ENCODE peak calls at places on chromosomes 6 and 20, in four cellular contexts. Y is activated T-helper 1 cell treated with anti-CD3 and anti-CD28 coated beads, Interleukin-12 subunit alpha, Interleukin-12 subunit beta, Interleukin-2, Interleukin-4 antibody, amounts not matched to agents 30 ng/mL and 10 ng/mL and 1 ng/mL, durations not matched to agents 14 hours and 24 hours and 36 hours; U is ELR; I is kidney tubule cell. B is an unnamed sample.
A peak's percentile ranks its signal among the peaks of the same experiment; 100 is the strongest.

GRCh38 chr6:113103618-113104390 is 753.3 kb upstream of the MARCKS start:
- DNase-seq in Y (no peak), U (peak; percentile 73), I (peak; percentile 45), B (peak; percentile 94)

GRCh38 chr20:44210422-44211176 is at the start of gene OSER1:
- DNase-seq in Y (peak; percentile 98), U (peak; percentile 100), I (peak; percentile 97), B (peak; percentile 97)

GRCh38 chr6:165456327-165456726 is 146.9 kb upstream of the C6orf118 start:
- DNase-seq in Y (no peak), U (no peak), I (no peak), B (no peak)

GRCh38 chr6:133055527-133055966 is 185.6 kb upstream of the EYA4 start:
- DNase-seq in Y (no peak), U (no peak), I (no peak), B (no peak)

GRCh38 chr6:53998293-53998692 is 113.0 kb upstream of the MLIP start:
- DNase-seq in Y (no peak), U (no peak), I (no peak), B (no peak)

GRCh38 chr6:107956586-107957164 is 1.3 kb downstream of the SEC63 start:
- DNase-seq in Y (no peak), U (peak; percentile 37), I (peak; percentile 27), B (peak; percentile 48)

GRCh38 chr6:108145639-108146038 is 20.2 kb upstream of the NR2E1 start:
- DNase-seq in Y (no peak), U (peak; percentile 36), I (no peak), B (no peak)

GRCh38 chr6:32679501-32679900 is 13.0 kb upstream of the HLA-DQB1 start:
- DNase-seq in Y (no peak), U (no peak), I (no peak), B (no peak)

GRCh38 chr20:51560042-51560441 is 17.5 kb upstream of the NFATC2 start:
- DNase-seq in Y (no peak), U (no peak), I (no peak), B (no peak)

GRCh38 chr20:62709537-62709905 is 885 bp downstream of the NTSR1 start:
- DNase-seq in Y (no peak), U (no peak), I (no peak), B (no peak)

GRCh38 chr20:49435639-49436038 is 46.8 kb downstream of the KCNB1 start:
- DNase-seq in Y (no peak), U (no peak), I (no peak), B (no peak)

GRCh38 chr6:12594541-12594893 is 122.0 kb upstream of the PHACTR1 start:
- DNase-seq in Y (no peak), U (no peak), I (no peak), B (peak; percentile 34)

GRCh38 chr20:43322851-43323250 is 133.1 kb upstream of the PTPRT start:
- DNase-seq in Y (no peak), U (peak; percentile 15), I (peak; percentile 18), B (peak; percentile 42)

GRCh38 chr6:113291751-113292445 is 565.2 kb upstream of the MARCKS start:
- DNase-seq in Y (no peak), U (no peak), I (no peak), B (no peak)

GRCh38 chr6:106514281-106514885 is 114.9 kb downstream of the RTN4IP1 start:
- DNase-seq in Y (no peak), U (no peak), I (peak; percentile 71), B (no peak)